ENCODE peak calls at places on chromosome 15, in four cellular contexts. One of them, this sample, is unnamed.

GRCh38 chr15:44623178-44623577 is 40.3 kb downstream of the SPG11 start:
- DNase-seq in NCI-H460: no peak
- DNase-seq in ovary: no peak
- DNase-seq in NT2/D1: no peak
- DNase-seq in this sample: no peak

GRCh38 chr15:75597667-75598341 is 18.7 kb upstream of the PTPN9 start:
- DNase-seq in NCI-H460: no peak
- DNase-seq in ovary: no peak
- DNase-seq in NT2/D1: no peak
- DNase-seq in this sample: no peak

GRCh38 chr15:67196672-67197363 is 57.6 kb downstream of the AAGAB start:
- DNase-seq in NCI-H460: no peak
- DNase-seq in ovary: no peak
- DNase-seq in NT2/D1: no peak
- DNase-seq in this sample: no peak

GRCh38 chr15:51132384-51133139 is 37.9 kb upstream of the TNFAIP8L3 start:
- DNase-seq in NCI-H460: no peak
- DNase-seq in ovary: peak; percentile 82
- DNase-seq in NT2/D1: peak; percentile 11
- DNase-seq in this sample: no peak

GRCh38 chr15:25067725-25068309 is 113.0 kb downstream of the SNRPN start:
- DNase-seq in NCI-H460: no peak
- DNase-seq in ovary: no peak
- DNase-seq in NT2/D1: no peak
- DNase-seq in this sample: no peak

GRCh38 chr15:64501396-64501716 is 41.0 kb downstream of the ZNF609 start:
- DNase-seq in NCI-H460: no peak
- DNase-seq in ovary: no peak
- DNase-seq in NT2/D1: no peak
- DNase-seq in this sample: no peak

GRCh38 chr15:31391687-31392671 is 65.3 kb downstream of the KLF13 start:
- DNase-seq in NCI-H460: peak; percentile 45
- DNase-seq in ovary: peak; percentile 86
- DNase-seq in NT2/D1: no peak
- DNase-seq in this sample: no peak

GRCh38 chr15:97425596-97425995 is 534.9 kb upstream of the ARRDC4 start:
- DNase-seq in NCI-H460: no peak
- DNase-seq in ovary: no peak
- DNase-seq in NT2/D1: no peak
- DNase-seq in this sample: no peak

GRCh38 chr15:22919171-22919570 is 61.0 kb downstream of the CYFIP1 start:
- DNase-seq in NCI-H460: no peak
- DNase-seq in ovary: no peak
- DNase-seq in NT2/D1: no peak
- DNase-seq in this sample: no peak

GRCh38 chr15:51647128-51647562 is 24.6 kb upstream of the DMXL2 start:
- DNase-seq in NCI-H460: no peak
- DNase-seq in ovary: peak; percentile 18
- DNase-seq in NT2/D1: no peak
- DNase-seq in this sample: no peak

GRCh38 chr15:32718822-32719716 is 1.3 kb downstream of the GREM1 start:
- DNase-seq in NCI-H460: no peak
- DNase-seq in ovary: no peak
- DNase-seq in NT2/D1: no peak
- DNase-seq in this sample: no peak

GRCh38 chr15:50247819-50248650 is 17.5 kb downstream of the HDC start:
- DNase-seq in NCI-H460: no peak
- DNase-seq in ovary: no peak
- DNase-seq in NT2/D1: no peak
- DNase-seq in this sample: no peak

GRCh38 chr15:86677316-86677715 is 597.6 kb downstream of the AGBL1 start:
- DNase-seq in NCI-H460: no peak
- DNase-seq in ovary: no peak
- DNase-seq in NT2/D1: no peak
- DNase-seq in this sample: no peak

GRCh38 chr15:59276225-59277178 is 69.9 kb downstream of the LDHAL6B start:
- DNase-seq in NCI-H460: no peak
- DNase-seq in ovary: no peak
- DNase-seq in NT2/D1: no peak
- DNase-seq in this sample: no peak

GRCh38 chr15:100895721-100896120 is 16.1 kb downstream of the ALDH1A3 start:
- DNase-seq in NCI-H460: no peak
- DNase-seq in ovary: no peak
- DNase-seq in NT2/D1: no peak
- DNase-seq in this sample: no peak

GRCh38 chr15:28873006-28873405 is 12.8 kb upstream of the APBA2 start:
- DNase-seq in NCI-H460: no peak
- DNase-seq in ovary: no peak
- DNase-seq in NT2/D1: no peak
- DNase-seq in this sample: no peak

GRCh38 chr15:78033864-78034263 is 43.6 kb downstream of the TBC1D2B start:
- DNase-seq in NCI-H460: no peak
- DNase-seq in ovary: peak; percentile 37
- DNase-seq in NT2/D1: no peak
- DNase-seq in this sample: peak; percentile 37

GRCh38 chr15:78914027-78914764 is 30.6 kb downstream of the CTSH start:
- DNase-seq in NCI-H460: no peak
- DNase-seq in ovary: peak; percentile 65
- DNase-seq in NT2/D1: no peak
- DNase-seq in this sample: no peak

GRCh38 chr15:90523373-90523772 is 6.3 kb upstream of the CRTC3 start:
- DNase-seq in NCI-H460: no peak
- DNase-seq in ovary: no peak
- DNase-seq in NT2/D1: no peak
- DNase-seq in this sample: no peak

GRCh38 chr15:45023659-45024320 is 795 bp downstream of the SORD start:
- DNase-seq in NCI-H460: peak; percentile 5
- DNase-seq in ovary: no peak
- DNase-seq in NT2/D1: no peak
- DNase-seq in this sample: no peak

GRCh38 chr15:42319206-42319605 is 40.1 kb upstream of the CAPN3 start:
- DNase-seq in NCI-H460: no peak
- DNase-seq in ovary: no peak
- DNase-seq in NT2/D1: no peak
- DNase-seq in this sample: no peak

GRCh38 chr15:67922971-67923646 is 83.3 kb upstream of the RNU6-1 start:
- DNase-seq in NCI-H460: no peak
- DNase-seq in ovary: peak; percentile 45
- DNase-seq in NT2/D1: no peak
- DNase-seq in this sample: no peak

GRCh38 chr15:58947179-58947578 is 13.7 kb upstream of the SLTM start:
- DNase-seq in NCI-H460: no peak
- DNase-seq in ovary: no peak
- DNase-seq in NT2/D1: no peak
- DNase-seq in this sample: no peak

GRCh38 chr15:85603703-85604102 is 191.0 kb downstream of the KLHL25 start:
- DNase-seq in NCI-H460: no peak
- DNase-seq in ovary: no peak
- DNase-seq in NT2/D1: no peak
- DNase-seq in this sample: no peak

GRCh38 chr15:74269362-74270035 is 33.4 kb downstream of the CCDC33 start:
- DNase-seq in NCI-H460: no peak
- DNase-seq in ovary: no peak
- DNase-seq in NT2/D1: no peak
- DNase-seq in this sample: no peak

GRCh38 chr15:69751575-69751974 is 299.0 kb downstream of the RPLP1 start:
- DNase-seq in NCI-H460: no peak
- DNase-seq in ovary: no peak
- DNase-seq in NT2/D1: no peak
- DNase-seq in this sample: no peak

GRCh38 chr15:84657748-84658079 is 285 bp downstream of the NMB start:
- DNase-seq in NCI-H460: no peak
- DNase-seq in ovary: no peak
- DNase-seq in NT2/D1: no peak
- DNase-seq in this sample: no peak

GRCh38 chr15:90231028-90232017 is 2.4 kb downstream of the CIB1 start:
- DNase-seq in NCI-H460: no peak
- DNase-seq in ovary: no peak
- DNase-seq in NT2/D1: no peak
- DNase-seq in this sample: no peak

GRCh38 chr15:33292718-33293307 is 18.0 kb upstream of the RYR3 start:
- DNase-seq in NCI-H460: peak; percentile 63
- DNase-seq in ovary: peak; percentile 71
- DNase-seq in NT2/D1: peak; percentile 68
- DNase-seq in this sample: peak; percentile 30

GRCh38 chr15:32733276-32733675 is 15.5 kb downstream of the GREM1 start:
- DNase-seq in NCI-H460: no peak
- DNase-seq in ovary: no peak
- DNase-seq in NT2/D1: no peak
- DNase-seq in this sample: no peak

GRCh38 chr15:68795298-68795848 is 25.3 kb downstream of the ANP32A start:
- DNase-seq in NCI-H460: no peak
- DNase-seq in ovary: peak; percentile 76
- DNase-seq in NT2/D1: peak; percentile 91
- DNase-seq in this sample: no peak

GRCh38 chr15:78049691-78050440 is 27.6 kb downstream of the TBC1D2B start:
- DNase-seq in NCI-H460: no peak
- DNase-seq in ovary: no peak
- DNase-seq in NT2/D1: no peak
- DNase-seq in this sample: no peak

GRCh38 chr15:85831415-85832113 is 36.8 kb upstream of the KLHL25 start:
- DNase-seq in NCI-H460: peak; percentile 35
- DNase-seq in ovary: peak; percentile 82
- DNase-seq in NT2/D1: no peak
- DNase-seq in this sample: no peak

GRCh38 chr15:75531041-75531450 is 48.1 kb downstream of the PTPN9 start:
- DNase-seq in NCI-H460: no peak
- DNase-seq in ovary: peak; percentile 68
- DNase-seq in NT2/D1: no peak
- DNase-seq in this sample: no peak

GRCh38 chr15:98794211-98794610 is 145.9 kb downstream of the IGF1R start:
- DNase-seq in NCI-H460: no peak
- DNase-seq in ovary: no peak
- DNase-seq in NT2/D1: no peak
- DNase-seq in this sample: no peak

GRCh38 chr15:31474059-31474868 is 147.6 kb downstream of the KLF13 start:
- DNase-seq in NCI-H460: no peak
- DNase-seq in ovary: peak; percentile 4
- DNase-seq in NT2/D1: no peak
- DNase-seq in this sample: no peak

GRCh38 chr15:88586401-88587162 is 34.6 kb upstream of the AEN start:
- DNase-seq in NCI-H460: no peak
- DNase-seq in ovary: no peak
- DNase-seq in NT2/D1: no peak
- DNase-seq in this sample: no peak

GRCh38 chr15:52100807-52101206 is 11.8 kb downstream of the BCL2L10 start:
- DNase-seq in NCI-H460: peak; percentile 78
- DNase-seq in ovary: peak; percentile 79
- DNase-seq in NT2/D1: no peak
- DNase-seq in this sample: no peak

GRCh38 chr15:26082833-26083174 is 219.7 kb upstream of the ATP10A start:
- DNase-seq in NCI-H460: no peak
- DNase-seq in ovary: no peak
- DNase-seq in NT2/D1: no peak
- DNase-seq in this sample: no peak